ENCODE peak calls at places on chromosomes 4 and X, in ten cellular contexts. K, H, D, B, J, N, Q, A, P and Z are unnamed samples.

GRCh38 chrX:154486052-154486395 is 391 bp downstream of the UBL4A start:
- DNase-seq in N (no peak), H (peak), D (peak), K (no peak), B (no peak), J (no peak), P (no peak), A (no peak), Q (no peak), Z (peak)

GRCh38 chr4:110196871-110197420 is 1.5 kb downstream of the ELOVL6 start:
- DNase-seq in N (peak), B (peak), J (peak), A (no peak), Q (peak), P (peak), D (peak), K (peak), H (peak), Z (peak)

GRCh38 chrX:154441984-154442707 is 1.8 kb upstream of the FAM50A start:
- DNase-seq in Q (no peak), K (no peak), B (no peak), P (no peak), N (no peak), H (no peak), D (no peak), J (no peak), A (no peak), Z (no peak)

GRCh38 chrX:15854080-15854655 is 445 bp downstream of the AP1S2 start:
- DNase-seq in J (peak), H (peak), N (peak), D (peak), A (no peak), Q (peak), P (peak), B (peak), K (peak), Z (no peak)

GRCh38 chr4:70601422-70602039 is 9.5 kb downstream of the AMBN start:
- DNase-seq in N (peak), K (peak), D (peak), Q (peak), B (peak), A (peak), J (peak), H (peak), P (peak), Z (peak)

GRCh38 chrX:131818297-131818936 is 204.7 kb upstream of the STK26 start:
- DNase-seq in H (no peak), P (no peak), D (no peak), B (no peak), Q (no peak), A (no peak), J (no peak), K (no peak), N (no peak), Z (no peak)

GRCh38 chr4:13988347-13989265 is 361.1 kb upstream of the BOD1L1 start:
- DNase-seq in J (no peak), P (no peak), D (no peak), B (peak), A (peak), K (peak), N (no peak), Q (no peak), H (no peak), Z (no peak)

GRCh38 chrX:110188701-110189558 is 129.0 kb downstream of the AMMECR1 start:
- DNase-seq in H (no peak), D (no peak), Q (no peak), J (no peak), B (peak), N (no peak), P (no peak), K (no peak), A (no peak), Z (peak)

GRCh38 chrX:108699368-108699767 is 37.0 kb downstream of the IRS4 start:
- DNase-seq in J (peak), B (peak), N (no peak), H (no peak), D (no peak), Q (peak), K (no peak), A (peak), P (no peak), Z (peak)

GRCh38 chr4:155952546-155952945 is 1.1 kb downstream of the CTSO start:
- DNase-seq in H (no peak), A (no peak), Q (no peak), J (no peak), D (no peak), P (no peak), K (no peak), N (no peak), B (peak), Z (peak)